ENCODE peak calls at places on chromosome 15, in six cellular contexts. E, R, A, K, B and F are unnamed samples.

GRCh38 chr15:93929375-93930094 is 301.8 kb upstream of the MCTP2 start:
- DNase-seq in K (peak), B (peak), E (no peak), R (no peak), A (no peak), F (no peak)

GRCh38 chr15:35702946-35703495 is 157.1 kb upstream of the DPH6 start:
- DNase-seq in B (no peak), A (no peak), K (no peak), E (no peak), R (no peak), F (no peak)

GRCh38 chr15:58146734-58147133 is 8.6 kb downstream of the AQP9 start:
- DNase-seq in R (no peak), B (no peak), K (no peak), A (no peak), E (no peak), F (no peak)

GRCh38 chr15:50767332-50767861 is 1.9 kb upstream of the SPPL2A start:
- DNase-seq in R (no peak), A (no peak), B (no peak), E (no peak), K (no peak), F (peak)

GRCh38 chr15:100863406-100864198 is 16.0 kb upstream of the ALDH1A3 start:
- DNase-seq in R (no peak), B (peak), A (peak), E (no peak), K (peak), F (no peak)

GRCh38 chr15:75920079-75920478 is 16.4 kb downstream of the FBXO22 start:
- DNase-seq in B (no peak), E (no peak), K (no peak), R (peak), A (no peak), F (no peak)

GRCh38 chr15:41285285-41285684 is 47.1 kb downstream of the OIP5 start:
- DNase-seq in A (no peak), R (no peak), K (no peak), B (no peak), E (no peak), F (no peak)

GRCh38 chr15:57820119-57820518 is 113.6 kb downstream of the POLR2M start:
- DNase-seq in B (no peak), E (no peak), K (no peak), R (no peak), A (no peak), F (no peak)

GRCh38 chr15:52680756-52681155 is 1.6 kb upstream of the ATOSA start:
- DNase-seq in A (no peak), B (no peak), K (no peak), E (no peak), R (no peak), F (no peak)

GRCh38 chr15:92634641-92635272 is 20.8 kb downstream of the FAM174B start:
- DNase-seq in B (no peak), E (no peak), K (no peak), R (no peak), A (no peak), F (no peak)

GRCh38 chr15:99651023-99651807 is 82.0 kb downstream of the LYSMD4 start:
- DNase-seq in R (no peak), K (no peak), A (no peak), E (no peak), B (no peak), F (no peak)

GRCh38 chr15:70867911-70868467 is 14.0 kb upstream of the LARP6 start:
- DNase-seq in R (no peak), K (peak), E (peak), B (no peak), A (no peak), F (no peak)

GRCh38 chr15:32718822-32719716 is 1.3 kb downstream of the GREM1 start:
- DNase-seq in A (peak), K (peak), B (peak), E (no peak), R (no peak), F (no peak)

GRCh38 chr15:35383511-35383910 is 162.5 kb downstream of the DPH6 start:
- DNase-seq in B (no peak), E (no peak), A (no peak), R (no peak), K (no peak), F (no peak)

GRCh38 chr15:84975871-84976351 is 5.7 kb upstream of the PDE8A start:
- DNase-seq in E (no peak), K (no peak), R (no peak), B (no peak), A (no peak), F (peak)

GRCh38 chr15:87881001-87881400 is 375.5 kb downstream of the NTRK3 start:
- DNase-seq in E (no peak), A (no peak), R (no peak), K (no peak), B (no peak), F (no peak)

GRCh38 chr15:50907866-50908208 is 646 bp upstream of the AP4E1 start:
- DNase-seq in E (no peak), R (peak), K (no peak), B (peak), A (peak), F (peak)

GRCh38 chr15:39814487-39814886 is 31.8 kb upstream of the FSIP1 start:
- DNase-seq in B (no peak), E (no peak), R (no peak), K (no peak), A (no peak), F (no peak)

GRCh38 chr15:45397116-45397665 is 18.8 kb upstream of the GATM start:
- DNase-seq in E (no peak), R (no peak), B (no peak), A (no peak), K (no peak), F (no peak)

GRCh38 chr15:100981086-100981485 is 61.9 kb downstream of the LRRK1 start:
- DNase-seq in R (no peak), E (no peak), A (no peak), K (no peak), B (no peak), F (no peak)

GRCh38 chr15:69852482-69853275 is 245.0 kb downstream of the TLE3 start:
- DNase-seq in R (no peak), A (no peak), K (no peak), B (no peak), E (no peak), F (no peak)

GRCh38 chr15:51575775-51576174 is 46.8 kb downstream of the DMXL2 start:
- DNase-seq in E (no peak), K (no peak), B (no peak), A (no peak), R (no peak), F (no peak)

GRCh38 chr15:66389859-66390382 is 3.2 kb downstream of the MAP2K1 start:
- DNase-seq in B (no peak), A (no peak), K (no peak), R (no peak), E (no peak), F (no peak)

GRCh38 chr15:48647963-48648362 is 2.5 kb upstream of the FBN1 start:
- DNase-seq in B (no peak), R (no peak), K (no peak), A (no peak), E (no peak), F (no peak)

GRCh38 chr15:65087411-65087810 is 10.9 kb downstream of the KBTBD13 start:
- DNase-seq in B (no peak), R (no peak), K (peak), E (no peak), A (no peak), F (no peak)

GRCh38 chr15:98943609-98944111 is 63.9 kb downstream of the PGPEP1L start:
- DNase-seq in R (no peak), B (peak), K (no peak), E (no peak), A (no peak), F (no peak)

GRCh38 chr15:25242166-25242879 is 196.5 kb downstream of the UBE3A start:
- DNase-seq in K (peak), B (no peak), A (no peak), E (peak), R (no peak), F (peak)

GRCh38 chr15:35998637-35999036 is 452.7 kb upstream of the DPH6 start:
- DNase-seq in K (no peak), B (no peak), E (no peak), A (no peak), R (no peak), F (no peak)

GRCh38 chr15:87610366-87610765 is 646.2 kb downstream of the NTRK3 start:
- DNase-seq in K (no peak), R (no peak), E (no peak), B (no peak), A (no peak), F (no peak)

GRCh38 chr15:29337156-29337959 is 67.7 kb upstream of the NSMCE3 start:
- DNase-seq in K (no peak), B (no peak), R (no peak), A (no peak), E (no peak), F (no peak)

GRCh38 chr15:92638709-92639365 is 16.7 kb downstream of the FAM174B start:
- DNase-seq in K (no peak), E (no peak), R (no peak), A (peak), B (peak), F (no peak)

GRCh38 chr15:41983221-41983620 is 10.9 kb upstream of the EHD4 start:
- DNase-seq in E (no peak), K (no peak), B (no peak), R (no peak), A (no peak), F (peak)

GRCh38 chr15:55683366-55683765 is 59.6 kb downstream of the PRTG start:
- DNase-seq in A (no peak), R (no peak), E (no peak), B (no peak), K (no peak), F (no peak)

DNA sequence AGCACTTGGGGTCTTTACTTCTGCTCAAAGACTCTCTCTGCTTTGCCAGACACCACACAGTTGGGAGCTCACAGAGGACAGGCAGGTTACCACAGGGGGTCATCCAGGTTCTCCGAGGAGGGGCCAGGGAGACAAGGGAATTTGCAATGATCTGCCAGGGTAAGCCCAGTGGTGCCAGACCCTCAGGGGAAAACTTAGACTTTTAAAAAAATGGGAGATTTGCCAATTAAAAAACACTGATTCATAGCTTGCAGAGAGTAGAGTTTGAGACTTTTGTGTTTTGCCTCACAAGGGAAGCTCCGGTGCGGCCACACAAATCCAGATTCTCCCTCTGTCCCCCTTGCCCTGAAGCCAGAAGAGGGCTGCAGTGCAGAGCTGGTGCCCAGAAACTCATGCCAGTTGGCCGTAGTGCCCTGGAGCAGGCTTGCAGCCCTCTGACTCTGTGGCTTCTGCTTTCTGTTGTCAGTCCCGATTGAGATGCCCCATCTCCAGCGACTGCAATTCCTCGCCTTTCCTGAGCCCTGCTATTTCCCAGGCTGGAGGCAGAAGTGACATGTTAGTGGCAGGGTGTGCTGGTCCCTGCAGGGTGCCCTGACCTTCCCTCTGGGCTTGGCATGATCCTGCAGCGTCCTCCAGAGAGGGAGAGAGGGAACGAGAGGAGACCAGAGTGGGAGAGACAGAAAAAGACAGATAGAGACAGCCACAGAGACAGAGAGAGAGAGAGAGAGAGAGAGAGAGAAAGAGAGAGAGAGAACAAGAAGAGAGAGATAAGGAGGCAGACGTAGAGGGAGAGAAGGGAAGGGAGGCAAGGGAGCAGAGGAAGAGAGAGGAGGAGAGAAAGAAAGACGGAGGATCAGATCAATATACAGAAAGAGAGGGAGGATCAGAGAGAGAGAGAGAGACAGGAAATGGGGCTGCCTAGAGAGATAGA is 46.0 kb downstream of the RHCG start:
- DNase-seq in B (no peak), A (no peak), E (no peak), R (no peak), K (peak), F (no peak)
- H3K4me3 ChIP-seq in B (no peak), A (no peak), E (no peak), R (no peak), K (no peak), F (no peak)

DNA sequence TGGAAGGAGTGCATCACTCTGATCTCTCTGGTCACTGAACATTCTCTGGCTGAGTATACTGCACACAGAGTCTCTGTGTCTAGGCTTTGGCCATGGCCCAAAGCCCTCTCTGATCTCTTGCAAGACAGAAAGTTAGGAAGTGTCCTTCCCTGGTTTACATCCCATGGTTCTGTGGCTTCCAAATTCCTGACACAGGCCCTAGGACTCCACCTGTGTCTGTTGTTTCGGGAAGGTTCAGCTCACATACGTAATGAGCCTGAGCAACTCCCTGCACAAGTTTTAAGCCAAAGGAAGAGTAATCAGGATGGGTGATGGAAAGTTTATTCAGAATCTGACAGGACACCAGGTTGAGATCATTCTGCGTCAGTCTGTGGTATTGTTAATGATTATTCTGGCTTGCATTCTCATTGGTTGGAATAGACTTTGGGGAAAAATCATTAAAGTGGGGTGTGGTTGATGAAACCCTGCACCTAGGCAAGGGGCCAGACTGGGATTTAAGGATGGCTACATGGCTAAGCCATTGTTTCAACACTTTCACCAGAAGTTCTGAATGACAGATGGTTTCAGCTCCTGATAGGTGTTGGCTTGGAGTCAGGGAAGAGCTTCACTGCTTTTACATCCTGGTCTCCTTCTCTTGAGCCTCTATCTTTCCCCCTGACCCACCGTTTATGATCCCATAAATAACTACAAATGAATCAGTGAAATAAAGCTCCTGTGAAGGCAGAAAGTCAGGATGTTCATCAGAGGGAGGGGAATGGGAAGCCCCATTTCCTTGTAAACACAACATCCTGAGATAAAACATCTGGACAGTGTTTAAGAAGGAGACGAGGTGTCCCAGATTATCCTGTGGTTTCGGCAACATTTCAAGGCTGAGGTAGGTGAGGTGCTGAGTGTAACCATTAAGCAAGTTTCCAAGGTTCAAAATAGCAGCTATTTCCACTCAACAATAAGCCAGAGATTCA is 14.1 kb downstream of the LCMT2 start:
- DNase-seq in K (peak), E (no peak), R (no peak), A (no peak), B (peak), F (no peak)
- TF ChIP-seq POLR2A in K (no peak), E (no peak), R (no peak), A (no peak), B (no peak), F (no peak)

DNA sequence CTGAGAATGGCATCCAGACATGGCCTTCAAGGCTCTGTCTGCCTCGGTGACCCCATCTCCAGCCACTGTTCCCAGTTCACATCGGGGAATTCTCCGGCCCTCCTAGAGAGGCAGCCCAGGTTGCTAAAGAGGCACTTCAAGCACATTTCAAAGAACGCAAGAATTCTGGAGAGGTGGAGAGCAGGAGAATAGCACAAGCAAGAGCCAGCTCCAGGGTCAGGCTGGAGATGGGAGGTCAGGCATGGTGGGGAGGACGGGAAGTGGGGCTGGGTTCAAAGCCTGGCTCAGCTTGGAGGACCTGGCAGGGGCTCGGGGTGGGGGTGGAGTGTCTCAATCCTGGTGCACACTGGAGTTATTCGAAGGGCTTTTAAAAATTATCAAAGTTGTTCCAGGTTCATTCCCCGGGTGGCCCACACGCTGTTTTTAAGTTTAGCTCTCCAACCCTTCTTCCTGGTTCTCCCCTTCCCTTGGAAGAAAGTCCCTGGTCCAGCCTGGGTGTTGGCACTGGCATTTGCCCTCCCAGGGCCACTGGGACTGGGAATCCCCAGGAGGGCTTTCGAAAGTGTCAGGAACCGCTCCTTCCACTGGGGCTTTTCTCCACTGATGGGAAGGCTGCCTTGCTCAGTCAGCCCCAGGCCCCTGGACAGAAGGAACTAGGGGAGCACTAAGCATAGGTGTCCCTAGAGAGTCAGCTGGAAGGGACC is 35.8 kb downstream of the ZNF710 start:
- DNase-seq in A (no peak), K (peak), R (no peak), E (no peak), B (peak), F (peak)
- TF ChIP-seq EP300 in A (no peak), K (no peak), R (no peak), E (no peak), B (no peak), F (peak)

GRCh38 chr15:90114451-90114901 is 12.2 kb upstream of the IDH2 start:
- DNase-seq in K (no peak), E (no peak), R (no peak), A (no peak), B (no peak), F (no peak)
- H3K4me3 ChIP-seq in K (no peak), E (no peak), R (no peak), A (no peak), B (no peak), F (no peak)